ENCODE peak calls at places on chromosomes 1 and 21, in five cellular contexts. M is HepG2, F is K562, B is H1, H is GM12878. P is an unnamed sample.

GRCh38 chr1:117001254-117001927 is at the start of gene CD101:
- DNase-seq in F (no peak), H (peak), M (no peak), B (no peak), P (no peak)

GRCh38 chr1:160366731-160367515 is at the start of gene NHLH1:
- DNase-seq in H (no peak), F (peak), B (no peak), M (no peak), P (peak)

GRCh38 chr1:40014812-40015594 is 25.5 kb upstream of the CAP1 start:
- DNase-seq in B (no peak), F (no peak), M (no peak), H (no peak), P (no peak)

GRCh38 chr1:93701619-93702018 is 20.0 kb upstream of the BCAR3 start:
- DNase-seq in H (no peak), F (no peak), M (peak), B (no peak), P (peak)

GRCh38 chr21:32819702-32820101 is 48.1 kb upstream of the PAXBP1 start:
- DNase-seq in M (no peak), F (no peak), B (no peak), H (no peak), P (no peak)

GRCh38 chr1:183019860-183020259 is 3.4 kb upstream of the LAMC1 start:
- DNase-seq in H (no peak), M (peak), B (no peak), F (no peak), P (no peak)

GRCh38 chr1:203702130-203702577 is 62.8 kb upstream of the LAX1 start:
- DNase-seq in B (peak), M (peak), H (peak), F (peak), P (peak)

GRCh38 chr1:5802606-5803005 is 189.6 kb downstream of the NPHP4 start:
- DNase-seq in F (no peak), B (no peak), M (no peak), H (no peak), P (no peak)

GRCh38 chr1:205072881-205073280 is 11.4 kb downstream of the TMEM81 start:
- DNase-seq in F (no peak), M (no peak), H (no peak), B (no peak), P (no peak)

GRCh38 chr1:5904551-5904950 is 87.7 kb downstream of the NPHP4 start:
- DNase-seq in H (no peak), M (no peak), B (no peak), F (no peak), P (no peak)

GRCh38 chr1:92956254-92956653 is 5.0 kb downstream of the DIPK1A start:
- DNase-seq in B (no peak), F (no peak), H (no peak), M (no peak), P (no peak)

GRCh38 chr1:230744382-230744781 is 2.8 kb upstream of the CAPN9 start:
- DNase-seq in F (no peak), B (no peak), H (no peak), M (no peak), P (no peak)

GRCh38 chr1:201883266-201883665 is 5.4 kb upstream of the SHISA4 start:
- DNase-seq in M (no peak), B (no peak), F (no peak), H (no peak), P (no peak)

GRCh38 chr1:172476218-172476811 is 32.4 kb upstream of the PIGC start:
- DNase-seq in B (no peak), F (no peak), H (no peak), M (no peak), P (no peak)

GRCh38 chr1:119737040-119737682 is 25.4 kb downstream of the PHGDH start:
- DNase-seq in H (no peak), B (no peak), F (peak), M (no peak), P (no peak)

GRCh38 chr1:16181887-16182719 is 26.2 kb upstream of the EPHA2 start:
- DNase-seq in H (no peak), F (no peak), M (peak), B (peak), P (no peak)

GRCh38 chr1:171372418-171373088 is 58.6 kb downstream of the FMO4 start:
- DNase-seq in H (no peak), F (no peak), M (no peak), B (no peak), P (no peak)

GRCh38 chr1:25906644-25907300 is 553 bp upstream of the STMN1 start:
- DNase-seq in M (no peak), B (no peak), H (no peak), F (no peak), P (peak)

GRCh38 chr21:45377866-45378257 is 27.1 kb upstream of the COL18A1 start:
- DNase-seq in H (no peak), F (no peak), M (no peak), B (peak), P (no peak)

GRCh38 chr1:211939876-211940468 is 95.4 kb downstream of the INTS7 start:
- DNase-seq in M (no peak), B (no peak), H (peak), F (no peak), P (no peak)

GRCh38 chr1:171901245-171901644 is 59.9 kb downstream of the DNM3 start:
- DNase-seq in H (no peak), F (no peak), B (no peak), M (no peak), P (no peak)

GRCh38 chr1:61442456-61443013 is 282.4 kb downstream of the TM2D1 start:
- DNase-seq in H (no peak), F (no peak), M (no peak), B (no peak), P (no peak)
- H3K9ac ChIP-seq in H (no peak), F (no peak), M (no peak), B (no peak), P (no peak)

GRCh38 chr1:234606731-234607090 is 3.3 kb downstream of the IRF2BP2 start:
- DNase-seq in B (no peak), H (no peak), M (no peak), F (no peak), P (no peak)

GRCh38 chr1:234608720-234609527 is 1.1 kb downstream of the IRF2BP2 start:
- DNase-seq in H (no peak), F (peak), B (peak), M (no peak), P (no peak)

GRCh38 chr1:234605983-234606730 is 3.8 kb downstream of the IRF2BP2 start:
- DNase-seq in M (peak), B (no peak), H (no peak), F (peak), P (no peak)

GRCh38 chr1:234608026-234608719 is 1.8 kb downstream of the IRF2BP2 start:
- DNase-seq in F (peak), B (peak), H (peak), M (peak), P (peak)

DNA sequence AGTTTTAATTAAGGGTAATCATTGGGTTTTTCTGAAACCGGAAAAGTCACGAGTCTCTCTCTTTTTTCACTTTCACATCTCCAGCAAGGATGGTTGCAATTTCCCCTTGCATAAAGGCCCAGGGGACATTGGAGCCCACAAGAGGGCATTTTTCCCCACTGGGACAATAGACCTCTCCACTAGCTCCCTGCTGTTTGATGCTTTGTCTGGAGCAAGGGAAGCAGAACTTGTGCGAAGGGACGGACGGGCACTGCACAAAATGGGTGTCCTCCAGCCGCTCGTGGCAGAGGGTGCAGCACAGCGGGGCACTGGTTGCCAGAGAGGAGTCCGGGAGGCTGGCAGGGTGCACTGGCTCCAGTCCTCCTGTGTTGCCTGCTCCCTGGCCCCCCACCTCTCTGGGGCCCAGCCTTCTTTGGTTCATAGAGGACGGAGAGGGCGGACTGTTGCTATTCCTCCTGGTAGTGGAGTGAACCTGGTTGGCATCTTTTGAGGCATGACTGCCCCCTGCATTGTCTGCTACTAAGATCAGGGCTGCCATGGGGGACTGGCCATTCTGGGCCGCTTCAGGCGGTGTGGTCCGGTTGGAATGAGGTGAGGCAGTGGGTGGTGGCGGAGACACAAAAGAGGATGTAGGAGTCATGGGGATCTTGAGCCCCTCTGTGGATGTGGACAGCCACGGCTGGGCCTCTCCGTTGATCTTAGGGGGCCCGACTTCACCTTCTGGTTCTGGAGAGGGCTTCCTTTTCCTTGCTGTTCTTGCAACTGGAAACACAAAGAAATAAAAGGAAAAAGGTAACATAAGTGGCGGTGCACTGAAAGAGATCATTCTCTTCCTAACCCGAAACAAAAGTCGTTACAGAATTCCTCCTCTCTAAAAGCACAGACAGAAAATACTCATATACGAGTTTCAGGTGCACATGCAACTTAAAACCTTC is 2.6 kb downstream of the IRF2BP2 start:
- DNase-seq in H (no peak), B (no peak), M (peak), F (peak), P (no peak)
- TF ChIP-seq CHD2 in H (no peak), B (no peak), M (no peak), F (no peak), P (no peak)

GRCh38 chr1:154972213-154972516 is 1.6 kb upstream of the SHC1 start:
- DNase-seq in F (no peak), H (no peak), B (no peak), M (no peak), P (no peak)
- H3K4me3 ChIP-seq in F (peak), H (no peak), B (peak), M (peak), P (peak)

GRCh38 chr1:226882187-226882586 is 11.8 kb downstream of the PSEN2 start:
- DNase-seq in H (no peak), F (no peak), B (no peak), M (no peak), P (no peak)
- H3K9ac ChIP-seq in H (peak), F (no peak), B (no peak), M (no peak), P (no peak)

GRCh38 chr1:10863916-10864315 is 67.5 kb upstream of the CASZ1 start:
- DNase-seq in M (no peak), H (no peak), F (no peak), B (no peak), P (no peak)
- TF ChIP-seq CHD2 in M (no peak), H (no peak), F (no peak), B (no peak), P (no peak)

GRCh38 chr1:44842763-44843655 is at the start of gene PTCH2:
- DNase-seq in F (peak), M (peak), H (no peak), B (peak), P (peak)
- H3K4me3 ChIP-seq in F (peak), M (peak), H (peak), B (peak), P (peak)

GRCh38 chr1:89974701-89975470 is 20.0 kb upstream of the ZNF326 start:
- DNase-seq in H (no peak), F (peak), M (peak), B (no peak), P (no peak)
- H3K9ac ChIP-seq in H (no peak), F (peak), M (no peak), B (no peak), P (no peak)